ENCODE peak calls at places on chromosomes 5 and 9, in six cellular contexts. S is A549, M is K562, V is HepG2, U is endothelial cell of umbilical vein, N is GM12878. W is an unnamed sample.

GRCh38 chr5:131423056-131423455 is 159.2 kb downstream of the CDC42SE2 start:
- DNase-seq in S (peak), M (no peak), V (peak), U (peak), N (no peak), W (peak)

GRCh38 chr9:94900222-94901018 is 173.9 kb downstream of the AOPEP start:
- DNase-seq in S (peak), M (no peak), V (no peak), U (peak), N (no peak), W (no peak)

GRCh38 chr5:66680804-66681203 is 84.6 kb downstream of the MAST4 start:
- DNase-seq in S (no peak), M (no peak), V (no peak), U (no peak), N (no peak), W (no peak)

GRCh38 chr5:142474426-142474825 is 149.6 kb upstream of the SPRY4 start:
- DNase-seq in S (no peak), M (no peak), V (no peak), U (no peak), N (no peak), W (no peak)

GRCh38 chr5:79464695-79465332 is 49.1 kb downstream of the HOMER1 start:
- DNase-seq in S (peak), M (no peak), V (no peak), U (peak), N (no peak), W (peak)

GRCh38 chr5:180238631-180239030 is 29.6 kb upstream of the RASGEF1C start:
- DNase-seq in S (no peak), M (no peak), V (no peak), U (no peak), N (no peak), W (no peak)

GRCh38 chr5:50702615-50703325 is 36.3 kb downstream of the PARP8 start:
- DNase-seq in S (no peak), M (no peak), V (no peak), U (no peak), N (no peak), W (peak)

GRCh38 chr9:120891255-120891954 is 14.4 kb upstream of the PHF19 start:
- DNase-seq in S (no peak), M (peak), V (no peak), U (no peak), N (no peak), W (no peak)

GRCh38 chr9:38418366-38418765 is 5.9 kb downstream of the IGFBPL1 start:
- DNase-seq in S (no peak), M (no peak), V (no peak), U (no peak), N (no peak), W (no peak)

GRCh38 chr5:73419414-73420390 is 28.9 kb downstream of the FOXD1 start:
- DNase-seq in S (no peak), M (no peak), V (no peak), U (no peak), N (no peak), W (no peak)

GRCh38 chr5:134135091-134135655 is 20.7 kb downstream of the TCF7 start:
- DNase-seq in S (no peak), M (no peak), V (no peak), U (no peak), N (no peak), W (no peak)

GRCh38 chr9:126925876-126926275 is 11.3 kb downstream of the RALGPS1 start:
- DNase-seq in S (no peak), M (no peak), V (no peak), U (no peak), N (no peak), W (no peak)

GRCh38 chr5:31235381-31235780 is 41.9 kb downstream of the CDH6 start:
- DNase-seq in S (no peak), M (no peak), V (no peak), U (no peak), N (no peak), W (no peak)

GRCh38 chr9:123507992-123508391 is 152.0 kb downstream of the CRB2 start:
- DNase-seq in S (no peak), M (no peak), V (no peak), U (no peak), N (no peak), W (no peak)

GRCh38 chr5:149063017-149063687 is at the start of gene SH3TC2:
- DNase-seq in S (peak), M (no peak), V (peak), U (peak), N (no peak), W (peak)

GRCh38 chr5:148979104-148979723 is 83.6 kb downstream of the SH3TC2 start:
- DNase-seq in S (no peak), M (no peak), V (no peak), U (no peak), N (no peak), W (no peak)

GRCh38 chr5:174317261-174317894 is 271.9 kb downstream of the NSG2 start:
- DNase-seq in S (peak), M (peak), V (peak), U (no peak), N (no peak), W (peak)

GRCh38 chr5:88142801-88143692 is 125.6 kb downstream of the TMEM161B start:
- DNase-seq in S (no peak), M (no peak), V (no peak), U (peak), N (no peak), W (no peak)

GRCh38 chr5:6905423-6905822 is 192.2 kb downstream of the TENT4A start:
- DNase-seq in S (no peak), M (no peak), V (no peak), U (no peak), N (no peak), W (no peak)

GRCh38 chr9:70983723-70984280 is 137.6 kb downstream of the TRPM3 start:
- DNase-seq in S (no peak), M (no peak), V (no peak), U (no peak), N (no peak), W (no peak)

GRCh38 chr9:87889882-87890252 is 7.2 kb downstream of the SPATA31E1 start:
- DNase-seq in S (no peak), M (no peak), V (no peak), U (no peak), N (no peak), W (no peak)

GRCh38 chr9:116075191-116075590 is 78.4 kb upstream of the PAPPA start:
- DNase-seq in S (peak), M (no peak), V (no peak), U (no peak), N (no peak), W (no peak)

GRCh38 chr5:120817044-120817985 is 353.2 kb downstream of the PRR16 start:
- DNase-seq in S (peak), M (no peak), V (no peak), U (peak), N (no peak), W (peak)

GRCh38 chr5:113194125-113194524 is 217.5 kb downstream of the DCP2 start:
- DNase-seq in S (no peak), M (no peak), V (peak), U (no peak), N (no peak), W (no peak)

GRCh38 chr5:57441557-57441956 is 41.1 kb downstream of the ACTBL2 start:
- DNase-seq in S (peak), M (peak), V (no peak), U (peak), N (no peak), W (peak)

GRCh38 chr9:86099695-86100364 is 472 bp upstream of the GOLM1 start:
- DNase-seq in S (peak), M (no peak), V (no peak), U (peak), N (no peak), W (peak)

GRCh38 chr9:33739407-33739806 is 56.0 kb upstream of the PRSS3 start:
- DNase-seq in S (no peak), M (no peak), V (no peak), U (no peak), N (no peak), W (no peak)

GRCh38 chr9:33731625-33732024 is 63.7 kb upstream of the PRSS3 start:
- DNase-seq in S (no peak), M (no peak), V (no peak), U (no peak), N (no peak), W (no peak)

GRCh38 chr9:33737811-33738606 is 57.4 kb upstream of the PRSS3 start:
- DNase-seq in S (peak), M (peak), V (peak), U (peak), N (no peak), W (peak)

GRCh38 chr9:33731142-33731541 is 64.2 kb upstream of the PRSS3 start:
- DNase-seq in S (no peak), M (no peak), V (no peak), U (no peak), N (no peak), W (no peak)

GRCh38 chr9:33734911-33735310 is 60.5 kb upstream of the PRSS3 start:
- DNase-seq in S (no peak), M (no peak), V (no peak), U (no peak), N (no peak), W (no peak)
- TF ChIP-seq MYC in S (no peak), M (no peak), V (no peak), U (no peak), N (no peak), W (no peak)

GRCh38 chr5:132678735-132679134 is 4.9 kb downstream of the IL4 start:
- DNase-seq in S (no peak), M (no peak), V (no peak), U (no peak), N (no peak), W (no peak)

GRCh38 chr5:132675936-132676689 is 2.3 kb downstream of the IL4 start:
- DNase-seq in S (no peak), M (no peak), V (no peak), U (no peak), N (no peak), W (no peak)

GRCh38 chr5:132677682-132678400 is 4.1 kb downstream of the IL4 start:
- DNase-seq in S (no peak), M (no peak), V (no peak), U (no peak), N (no peak), W (no peak)

GRCh38 chr5:132679166-132679565 is 5.4 kb downstream of the IL4 start:
- DNase-seq in S (no peak), M (no peak), V (no peak), U (no peak), N (no peak), W (no peak)

GRCh38 chr5:132677191-132677590 is 3.4 kb downstream of the IL4 start:
- DNase-seq in S (peak), M (peak), V (peak), U (peak), N (no peak), W (no peak)
- TF ChIP-seq MAX in S (no peak), M (no peak), V (no peak), U (no peak), N (no peak), W (no peak)

GRCh38 chr9:77176106-77176505 is 1.2 kb upstream of the VPS13A start:
- DNase-seq in S (no peak), M (no peak), V (no peak), U (no peak), N (no peak), W (no peak)

GRCh38 chr9:77176686-77177142 is 620 bp upstream of the VPS13A start:
- DNase-seq in S (no peak), M (no peak), V (no peak), U (no peak), N (no peak), W (no peak)

GRCh38 chr9:77177894-77178794 is 810 bp downstream of the VPS13A start:
- DNase-seq in S (peak), M (peak), V (peak), U (peak), N (no peak), W (peak)

GRCh38 chr9:77175152-77175551 is 2.2 kb upstream of the VPS13A start:
- DNase-seq in S (no peak), M (no peak), V (no peak), U (no peak), N (no peak), W (peak)

DNA sequence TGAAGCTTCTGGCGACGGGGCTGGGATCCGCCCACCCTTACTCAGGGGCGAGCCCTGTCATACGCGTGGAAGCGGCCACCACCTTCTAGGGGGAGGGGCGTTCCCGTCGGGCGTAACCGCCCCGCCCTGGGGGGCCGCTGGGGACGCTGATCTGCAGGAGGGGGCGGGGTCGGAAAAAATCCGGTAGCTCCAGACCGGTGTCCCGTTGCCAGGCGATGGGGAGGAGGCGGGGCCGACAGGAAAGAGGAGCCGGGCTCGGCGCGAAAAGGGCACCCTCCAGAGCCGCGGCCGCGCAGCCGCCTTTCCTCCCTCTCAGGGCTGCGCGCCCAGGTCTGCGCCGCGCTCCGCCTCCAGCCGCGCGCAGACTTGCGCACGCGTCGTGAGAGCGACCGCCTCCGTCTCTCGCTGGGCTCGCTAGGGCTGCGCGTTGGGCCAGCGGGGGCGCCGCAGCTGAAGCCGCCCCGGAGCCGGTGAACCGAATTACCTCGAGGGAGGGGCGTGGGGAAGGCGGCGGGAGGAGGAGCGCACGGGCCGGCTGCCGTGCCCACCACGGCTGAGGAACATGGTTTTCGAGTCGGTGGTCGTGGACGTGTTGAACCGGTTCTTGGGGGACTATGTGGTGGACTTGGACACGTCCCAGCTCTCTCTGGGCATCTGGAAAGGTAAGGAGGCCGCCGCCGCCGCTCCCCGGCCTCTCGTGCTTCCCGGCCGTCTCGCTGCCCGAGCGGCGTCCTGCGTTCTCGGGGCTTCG is at the start of gene VPS13A:
- DNase-seq in S (peak), M (peak), V (peak), U (peak), N (peak), W (peak)
- TF ChIP-seq POLR2A in S (peak), M (peak), V (peak), U (peak), N (peak), W (peak)

DNA sequence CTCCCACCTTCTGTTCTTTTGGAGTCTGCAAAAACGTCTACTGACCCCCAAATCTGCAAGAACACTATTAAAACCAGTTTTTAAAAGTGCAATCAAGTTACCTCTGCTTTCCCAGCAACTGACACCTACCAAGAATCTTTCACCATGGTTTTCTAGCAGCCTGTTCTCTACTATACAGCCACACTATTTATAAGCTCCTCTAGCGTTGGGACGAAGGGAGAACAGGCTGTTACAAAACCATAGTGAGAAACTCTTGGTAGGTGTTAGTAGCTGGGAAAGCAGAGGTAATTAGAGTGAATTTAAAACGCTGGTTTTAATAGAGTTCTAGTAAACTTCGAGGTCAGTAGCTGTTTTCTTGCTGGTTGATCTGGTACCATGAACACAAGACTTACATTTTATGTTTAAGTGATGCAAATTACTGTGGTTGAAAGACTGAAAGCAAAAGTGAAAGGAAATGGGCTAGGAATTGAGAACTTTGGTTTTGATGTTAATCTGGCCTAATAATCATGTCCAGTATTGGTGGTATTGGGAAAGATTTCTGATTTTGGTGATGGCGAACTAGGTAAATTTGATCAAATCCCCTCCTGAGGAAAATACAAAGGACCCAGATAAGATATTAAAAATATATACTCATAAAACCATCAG is 5.3 kb downstream of the MROH2B start:
- DNase-seq in S (no peak), M (no peak), V (no peak), U (no peak), N (no peak), W (no peak)
- TF ChIP-seq MYC in S (no peak), M (no peak), V (no peak), U (no peak), N (no peak), W (no peak)

GRCh38 chr5:14777932-14778788 is 93.4 kb downstream of the ANKH start:
- DNase-seq in S (no peak), M (no peak), V (no peak), U (no peak), N (no peak), W (no peak)

GRCh38 chr5:14776640-14777039 is 94.9 kb downstream of the ANKH start:
- DNase-seq in S (no peak), M (no peak), V (no peak), U (no peak), N (no peak), W (no peak)

GRCh38 chr5:14775857-14776256 is 95.7 kb downstream of the ANKH start:
- DNase-seq in S (peak), M (no peak), V (no peak), U (peak), N (no peak), W (no peak)

GRCh38 chr5:14778789-14779070 is 92.8 kb downstream of the ANKH start:
- DNase-seq in S (no peak), M (no peak), V (no peak), U (no peak), N (no peak), W (no peak)

GRCh38 chr5:14777187-14777586 is 94.4 kb downstream of the ANKH start:
- DNase-seq in S (no peak), M (no peak), V (no peak), U (no peak), N (no peak), W (no peak)
- TF ChIP-seq MAX in S (no peak), M (no peak), V (no peak), U (no peak), N (no peak), W (no peak)

DNA sequence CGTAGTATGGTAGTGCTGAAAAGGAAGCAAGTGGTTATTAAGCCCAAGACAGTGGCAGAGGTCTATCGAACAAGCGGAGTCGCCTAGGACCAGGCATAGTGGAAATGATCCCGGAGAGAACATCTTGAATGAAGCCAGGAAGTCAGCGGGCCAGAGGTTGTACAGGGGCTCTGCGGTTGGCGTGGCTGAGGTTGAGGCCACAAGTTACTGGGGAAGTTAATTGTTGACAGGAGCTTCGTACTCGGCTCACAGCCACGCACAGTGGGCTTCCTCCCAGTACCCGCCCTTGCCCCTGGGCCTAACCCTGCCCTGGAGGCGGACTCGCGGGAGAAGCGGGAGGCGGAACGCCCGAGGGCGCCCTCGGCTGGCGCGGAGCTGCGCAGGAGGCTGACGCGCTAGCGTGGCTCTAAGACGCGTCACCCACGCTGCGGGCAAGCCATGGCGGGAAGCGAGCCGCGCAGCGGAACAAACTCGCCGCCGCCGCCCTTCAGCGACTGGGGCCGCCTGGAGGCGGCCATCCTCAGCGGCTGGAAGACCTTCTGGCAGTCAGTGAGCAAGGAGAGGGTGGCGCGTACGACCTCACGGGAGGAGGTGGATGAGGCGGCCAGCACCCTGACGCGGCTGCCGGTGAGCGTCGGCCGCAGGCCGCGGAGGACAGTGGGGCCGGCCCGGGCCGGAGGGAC is at the start of gene FBXO4:
- DNase-seq in S (peak), M (peak), V (peak), U (peak), N (peak), W (peak)
- TF ChIP-seq POLR2A in S (peak), M (peak), V (peak), U (peak), N (peak), W (no peak)

W was measured in NB4.